ENCODE peak calls at places on chromosomes 7 and 10, in seven cellular contexts. One of them, this sample, is unnamed.

GRCh38 chr7:98278936-98279335 is 2.5 kb upstream of the BRI3 start:
- DNase-seq in SJSA1: no peak
- DNase-seq in esophagus squamous epithelium: no peak
- DNase-seq in GM23248: no peak
- DNase-seq in breast epithelium: no peak
- DNase-seq in fibroblast of the aortic adventitia: no peak
- DNase-seq in NB4: no peak
- DNase-seq in this sample: no peak

GRCh38 chr7:113710310-113711106 is 208.3 kb downstream of the PPP1R3A start:
- DNase-seq in esophagus squamous epithelium: no peak
- DNase-seq in fibroblast of the aortic adventitia: peak; percentile 88
- DNase-seq in GM23248: peak; percentile 79
- DNase-seq in SJSA1: peak; percentile 43
- DNase-seq in breast epithelium: no peak
- DNase-seq in NB4: peak; percentile 85
- DNase-seq in this sample: peak; percentile 78

GRCh38 chr10:82883588-82883987 is 1008.6 kb downstream of the NRG3 start:
- DNase-seq in breast epithelium: no peak
- DNase-seq in fibroblast of the aortic adventitia: peak; percentile 2
- DNase-seq in NB4: no peak
- DNase-seq in esophagus squamous epithelium: no peak
- DNase-seq in SJSA1: no peak
- DNase-seq in GM23248: peak; percentile 15
- DNase-seq in this sample: no peak

GRCh38 chr7:92115821-92116220 is 18.5 kb downstream of the CYP51A1 start:
- DNase-seq in NB4: no peak
- DNase-seq in fibroblast of the aortic adventitia: no peak
- DNase-seq in esophagus squamous epithelium: no peak
- DNase-seq in SJSA1: no peak
- DNase-seq in GM23248: no peak
- DNase-seq in breast epithelium: no peak
- DNase-seq in this sample: no peak

GRCh38 chr10:124935946-124936345 is 6.0 kb upstream of the ZRANB1 start:
- DNase-seq in breast epithelium: no peak
- DNase-seq in esophagus squamous epithelium: no peak
- DNase-seq in NB4: peak; percentile 25
- DNase-seq in fibroblast of the aortic adventitia: no peak
- DNase-seq in SJSA1: no peak
- DNase-seq in GM23248: peak; percentile 53
- DNase-seq in this sample: no peak

GRCh38 chr10:5532618-5533097 is 7.9 kb downstream of the CALML3 start:
- DNase-seq in esophagus squamous epithelium: no peak
- DNase-seq in fibroblast of the aortic adventitia: no peak
- DNase-seq in GM23248: peak; percentile 55
- DNase-seq in breast epithelium: no peak
- DNase-seq in NB4: no peak
- DNase-seq in SJSA1: no peak
- DNase-seq in this sample: no peak

GRCh38 chr10:77332256-77332655 is 305.4 kb downstream of the KCNMA1 start:
- DNase-seq in SJSA1: no peak
- DNase-seq in esophagus squamous epithelium: no peak
- DNase-seq in GM23248: no peak
- DNase-seq in breast epithelium: no peak
- DNase-seq in NB4: no peak
- DNase-seq in fibroblast of the aortic adventitia: no peak
- DNase-seq in this sample: no peak

GRCh38 chr10:77926566-77927342 is at the start of gene DLG5:
- DNase-seq in GM23248: peak; percentile 76
- DNase-seq in breast epithelium: peak; percentile 63
- DNase-seq in esophagus squamous epithelium: no peak
- DNase-seq in fibroblast of the aortic adventitia: peak; percentile 55
- DNase-seq in SJSA1: peak; percentile 74
- DNase-seq in NB4: peak; percentile 67
- DNase-seq in this sample: no peak

GRCh38 chr7:6446977-6447588 is 671 bp downstream of the DAGLB start:
- DNase-seq in breast epithelium: peak; percentile 58
- DNase-seq in NB4: peak; percentile 89
- DNase-seq in GM23248: peak; percentile 91
- DNase-seq in fibroblast of the aortic adventitia: peak; percentile 95
- DNase-seq in SJSA1: peak; percentile 90
- DNase-seq in esophagus squamous epithelium: no peak
- DNase-seq in this sample: peak; percentile 34

GRCh38 chr10:29969255-29970011 is 90.0 kb downstream of the JCAD start:
- DNase-seq in NB4: no peak
- DNase-seq in esophagus squamous epithelium: no peak
- DNase-seq in breast epithelium: no peak
- DNase-seq in SJSA1: no peak
- DNase-seq in fibroblast of the aortic adventitia: no peak
- DNase-seq in GM23248: no peak
- DNase-seq in this sample: no peak

GRCh38 chr10:48800283-48800675 is 115.6 kb downstream of the WDFY4 start:
- DNase-seq in SJSA1: no peak
- DNase-seq in GM23248: no peak
- DNase-seq in esophagus squamous epithelium: no peak
- DNase-seq in NB4: peak; percentile 82
- DNase-seq in breast epithelium: no peak
- DNase-seq in fibroblast of the aortic adventitia: no peak
- DNase-seq in this sample: no peak

GRCh38 chr10:94264085-94264484 is 98.7 kb downstream of the NOC3L start:
- DNase-seq in NB4: no peak
- DNase-seq in fibroblast of the aortic adventitia: no peak
- DNase-seq in esophagus squamous epithelium: no peak
- DNase-seq in SJSA1: no peak
- DNase-seq in breast epithelium: no peak
- DNase-seq in GM23248: no peak
- DNase-seq in this sample: no peak

GRCh38 chr7:2474813-2475677 is 1.2 kb downstream of the GRIFIN start:
- DNase-seq in SJSA1: no peak
- DNase-seq in fibroblast of the aortic adventitia: no peak
- DNase-seq in breast epithelium: no peak
- DNase-seq in GM23248: no peak
- DNase-seq in NB4: peak; percentile 12
- DNase-seq in esophagus squamous epithelium: no peak
- DNase-seq in this sample: no peak

GRCh38 chr7:7352845-7353244 is 170.5 kb downstream of the C1GALT1 start:
- DNase-seq in GM23248: no peak
- DNase-seq in breast epithelium: no peak
- DNase-seq in NB4: no peak
- DNase-seq in esophagus squamous epithelium: no peak
- DNase-seq in fibroblast of the aortic adventitia: no peak
- DNase-seq in SJSA1: no peak
- DNase-seq in this sample: no peak

GRCh38 chr7:149834601-149835000 is 3.6 kb upstream of the ZNF862 start:
- DNase-seq in breast epithelium: no peak
- DNase-seq in SJSA1: no peak
- DNase-seq in esophagus squamous epithelium: no peak
- DNase-seq in NB4: no peak
- DNase-seq in GM23248: no peak
- DNase-seq in fibroblast of the aortic adventitia: no peak
- DNase-seq in this sample: no peak

GRCh38 chr10:44969854-44970253 is 8.8 kb downstream of the DEPP1 start:
- DNase-seq in fibroblast of the aortic adventitia: no peak
- DNase-seq in breast epithelium: no peak
- DNase-seq in esophagus squamous epithelium: no peak
- DNase-seq in GM23248: no peak
- DNase-seq in SJSA1: no peak
- DNase-seq in NB4: no peak
- DNase-seq in this sample: no peak

GRCh38 chr7:84154991-84155781 is 39.4 kb downstream of the SEMA3A start:
- DNase-seq in fibroblast of the aortic adventitia: peak; percentile 70
- DNase-seq in esophagus squamous epithelium: no peak
- DNase-seq in GM23248: no peak
- DNase-seq in breast epithelium: no peak
- DNase-seq in NB4: no peak
- DNase-seq in SJSA1: no peak
- DNase-seq in this sample: no peak

GRCh38 chr7:2986561-2986960 is 57.1 kb downstream of the CARD11 start:
- DNase-seq in breast epithelium: no peak
- DNase-seq in esophagus squamous epithelium: no peak
- DNase-seq in SJSA1: no peak
- DNase-seq in NB4: no peak
- DNase-seq in fibroblast of the aortic adventitia: no peak
- DNase-seq in GM23248: no peak
- DNase-seq in this sample: no peak

DNA sequence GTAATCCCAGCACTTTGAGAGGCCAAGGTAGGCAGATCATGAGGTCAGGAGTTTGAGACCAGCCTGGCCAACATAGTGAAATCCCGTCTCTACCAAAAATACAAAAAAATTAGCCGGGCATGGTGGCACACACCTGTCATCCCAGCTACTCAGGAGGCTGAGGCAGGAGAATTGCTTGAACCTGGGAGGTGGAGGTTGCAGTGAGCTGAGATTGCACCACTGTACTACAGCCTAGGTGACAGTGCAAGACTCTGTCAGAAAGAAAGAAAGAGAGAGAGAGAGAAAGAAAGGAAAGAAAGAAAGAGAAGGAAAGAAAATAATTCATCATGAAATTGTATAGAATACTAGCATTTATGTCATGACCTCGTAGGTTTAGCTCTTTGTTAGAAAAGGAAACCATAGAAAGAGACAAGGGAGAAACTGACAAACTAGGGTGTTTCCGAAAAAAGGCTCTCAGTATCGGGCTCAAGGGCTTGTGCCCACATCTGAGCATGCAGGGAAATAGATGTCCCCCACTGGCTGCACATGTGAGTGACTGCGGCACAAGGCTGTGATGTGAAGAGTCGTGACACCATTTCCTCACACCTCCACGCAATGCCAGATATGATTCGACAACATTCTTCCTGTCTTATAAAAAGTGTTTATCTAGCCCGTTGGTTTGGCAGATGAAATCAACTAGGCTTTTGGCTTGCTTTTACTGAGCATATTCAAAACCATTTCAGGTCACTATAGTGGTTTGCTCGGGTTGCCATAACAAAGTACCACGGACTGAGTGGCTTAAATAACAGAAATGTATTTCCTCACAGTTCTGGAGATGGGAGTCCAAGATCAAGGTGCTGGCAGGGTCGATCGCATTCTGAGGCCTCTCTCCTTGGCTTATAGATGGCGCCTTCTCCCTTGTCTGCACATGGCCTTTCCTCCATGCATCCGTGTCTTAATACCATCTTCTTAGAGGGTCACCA is 2.0 kb downstream of the SRGN start:
- DNase-seq in breast epithelium: peak; percentile 20
- DNase-seq in SJSA1: no peak
- DNase-seq in fibroblast of the aortic adventitia: peak; percentile 45
- DNase-seq in GM23248: no peak
- DNase-seq in NB4: peak; percentile 83
- DNase-seq in esophagus squamous epithelium: no peak
- DNase-seq in this sample: no peak
- H3K4me3 ChIP-seq in breast epithelium: peak overlapping the region; percentile 46
- H3K4me3 ChIP-seq in SJSA1: no peak overlapping the region
- H3K4me3 ChIP-seq in fibroblast of the aortic adventitia: peak overlapping the region; percentile 37
- H3K4me3 ChIP-seq in GM23248: no peak overlapping the region
- H3K4me3 ChIP-seq in NB4: peak overlapping the region; percentile 93
- H3K4me3 ChIP-seq in esophagus squamous epithelium: no peak overlapping the region
- H3K4me3 ChIP-seq in this sample: no peak overlapping the region

GRCh38 chr7:81846398-81846797 is 76.6 kb upstream of the HGF start:
- DNase-seq in NB4: peak; percentile 99
- DNase-seq in breast epithelium: no peak
- DNase-seq in GM23248: peak; percentile 80
- DNase-seq in SJSA1: no peak
- DNase-seq in esophagus squamous epithelium: no peak
- DNase-seq in fibroblast of the aortic adventitia: peak; percentile 32
- DNase-seq in this sample: no peak
- H3K4me3 ChIP-seq in NB4: peak overlapping the region; percentile 57
- H3K4me3 ChIP-seq in breast epithelium: no peak overlapping the region
- H3K4me3 ChIP-seq in GM23248: peak overlapping the region; percentile 49
- H3K4me3 ChIP-seq in SJSA1: no peak overlapping the region
- H3K4me3 ChIP-seq in esophagus squamous epithelium: no peak overlapping the region
- H3K4me3 ChIP-seq in fibroblast of the aortic adventitia: no peak overlapping the region
- H3K4me3 ChIP-seq in this sample: no peak overlapping the region

GRCh38 chr10:27099916-27100799 is at the start of gene ANKRD26:
- DNase-seq in esophagus squamous epithelium: peak; percentile 79
- DNase-seq in NB4: peak; percentile 91
- DNase-seq in GM23248: peak; percentile 100
- DNase-seq in SJSA1: peak; percentile 98
- DNase-seq in breast epithelium: peak; percentile 94
- DNase-seq in fibroblast of the aortic adventitia: peak; percentile 97
- DNase-seq in this sample: peak; percentile 89

GRCh38 chr10:27104919-27105318 is 4.6 kb upstream of the ANKRD26 start:
- DNase-seq in SJSA1: no peak
- DNase-seq in fibroblast of the aortic adventitia: no peak
- DNase-seq in NB4: peak; percentile 1
- DNase-seq in GM23248: no peak
- DNase-seq in breast epithelium: no peak
- DNase-seq in esophagus squamous epithelium: no peak
- DNase-seq in this sample: no peak

GRCh38 chr10:27099448-27099847 is 846 bp downstream of the ANKRD26 start:
- DNase-seq in breast epithelium: no peak
- DNase-seq in SJSA1: no peak
- DNase-seq in GM23248: no peak
- DNase-seq in fibroblast of the aortic adventitia: no peak
- DNase-seq in esophagus squamous epithelium: no peak
- DNase-seq in NB4: no peak
- DNase-seq in this sample: no peak

DNA sequence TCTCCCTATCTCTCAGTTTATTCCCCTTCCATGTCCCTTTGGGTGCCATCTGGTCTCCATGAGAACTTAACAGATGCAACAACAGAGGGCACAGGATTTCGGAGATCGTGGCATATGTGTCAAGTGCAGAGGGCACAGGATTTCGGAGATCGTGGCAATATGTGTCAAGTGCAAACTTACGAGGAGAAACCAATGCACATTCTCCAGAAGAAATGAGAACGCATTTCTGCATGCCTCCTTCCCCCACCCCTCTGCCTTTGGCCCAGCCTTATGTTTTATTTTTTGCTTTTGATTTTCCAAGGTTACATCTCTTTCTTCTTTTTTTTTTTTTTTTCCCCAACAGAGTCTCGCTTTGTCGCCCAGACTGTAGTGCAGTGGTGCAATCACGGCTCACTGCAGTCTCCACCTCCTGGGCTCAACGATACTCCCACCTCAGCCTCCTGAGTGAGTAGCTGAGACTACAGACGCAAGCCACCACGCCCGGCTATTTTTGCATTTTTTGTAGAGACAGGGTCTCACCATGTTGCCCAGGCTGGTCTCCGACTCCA is 580 bp upstream of the ANKRD26 start:
- DNase-seq in fibroblast of the aortic adventitia: no peak
- DNase-seq in SJSA1: no peak
- DNase-seq in breast epithelium: no peak
- DNase-seq in NB4: peak; percentile 6
- DNase-seq in GM23248: no peak
- DNase-seq in esophagus squamous epithelium: no peak
- DNase-seq in this sample: no peak
- H3K4me3 ChIP-seq in fibroblast of the aortic adventitia: peak overlapping the region; percentile 90
- H3K4me3 ChIP-seq in SJSA1: peak overlapping the region; percentile 56
- H3K4me3 ChIP-seq in breast epithelium: peak overlapping the region; percentile 68
- H3K4me3 ChIP-seq in NB4: peak overlapping the region; percentile 73
- H3K4me3 ChIP-seq in GM23248: peak overlapping the region; percentile 88
- H3K4me3 ChIP-seq in esophagus squamous epithelium: peak overlapping the region; percentile 73
- H3K4me3 ChIP-seq in this sample: peak overlapping the region; percentile 86

DNA sequence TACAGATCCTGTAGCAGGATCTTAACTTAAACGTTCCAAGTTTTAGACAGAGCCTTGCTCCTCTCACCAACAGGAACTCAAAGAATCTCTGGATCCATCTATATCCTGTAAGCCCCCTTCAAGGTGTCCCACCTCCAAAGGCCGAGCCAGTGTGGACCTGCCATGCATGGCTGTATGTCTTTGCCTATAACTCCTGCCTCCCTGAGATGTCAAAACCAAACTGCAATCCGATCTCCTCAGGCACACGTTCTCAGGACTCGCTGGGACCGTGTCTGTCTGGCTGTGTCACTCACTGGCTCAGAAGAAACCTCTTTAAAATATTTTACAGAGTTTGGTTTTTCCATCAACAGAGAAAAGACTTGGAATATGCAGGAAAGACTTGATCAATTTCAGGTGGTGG is 51.4 kb upstream of the FAM20C start:
- DNase-seq in GM23248: no peak
- DNase-seq in esophagus squamous epithelium: no peak
- DNase-seq in breast epithelium: no peak
- DNase-seq in SJSA1: no peak
- DNase-seq in NB4: no peak
- DNase-seq in fibroblast of the aortic adventitia: no peak
- DNase-seq in this sample: no peak
- H3K4me3 ChIP-seq in GM23248: no peak overlapping the region
- H3K4me3 ChIP-seq in esophagus squamous epithelium: no peak overlapping the region
- H3K4me3 ChIP-seq in breast epithelium: no peak overlapping the region
- H3K4me3 ChIP-seq in SJSA1: no peak overlapping the region
- H3K4me3 ChIP-seq in NB4: no peak overlapping the region
- H3K4me3 ChIP-seq in fibroblast of the aortic adventitia: no peak overlapping the region
- H3K4me3 ChIP-seq in this sample: no peak overlapping the region